ENCODE peak calls at places on chromosomes 4 and X, in six cellular contexts. W is fibroblast of lung, Z is kidney, N is BJ, P is uterus, F is upper lobe of right lung. V is an unnamed sample.

GRCh38 chr4:10098770-10099139 is 17.8 kb downstream of the WDR1 start:
- DNase-seq in F (no peak), Z (no peak), N (no peak), W (peak; percentile 59), P (no peak), V (peak; percentile 84)

GRCh38 chr4:102344520-102344954 is 745 bp downstream of the SLC39A8 start:
- DNase-seq in Z (peak; percentile 89), F (peak; percentile 87), W (peak; percentile 18), P (peak; percentile 48), N (no peak), V (peak; percentile 94)

GRCh38 chr4:26302390-26302897 is 18.4 kb upstream of the RBPJ start:
- DNase-seq in F (no peak), N (no peak), Z (no peak), W (no peak), P (no peak), V (no peak)

GRCh38 chr4:99463566-99463965 is 28.4 kb upstream of the ADH7 start:
- DNase-seq in P (no peak), N (no peak), F (no peak), Z (no peak), W (no peak), V (no peak)

GRCh38 chr4:161160718-161161117 is 1003.1 kb downstream of the FSTL5 start:
- DNase-seq in W (no peak), Z (no peak), P (no peak), N (no peak), F (no peak), V (no peak)

GRCh38 chr4:131054489-131055019 is 1958.6 kb downstream of the C4orf33 start:
- DNase-seq in Z (no peak), W (no peak), N (no peak), F (no peak), P (no peak), V (no peak)

GRCh38 chr4:165874072-165874798 is 1.2 kb downstream of the TLL1 start:
- DNase-seq in W (no peak), P (no peak), Z (no peak), F (no peak), N (no peak), V (peak; percentile 76)

GRCh38 chr4:26510334-26510705 is 20.0 kb upstream of the CCKAR start:
- DNase-seq in F (no peak), N (no peak), W (peak; percentile 6), Z (no peak), P (no peak), V (no peak)

GRCh38 chr4:103359900-103360299 is 161.8 kb upstream of the CENPE start:
- DNase-seq in F (no peak), P (no peak), N (no peak), W (no peak), Z (no peak), V (no peak)

GRCh38 chr4:186563761-186564160 is 8.4 kb upstream of the MTNR1A start:
- DNase-seq in F (no peak), N (no peak), P (no peak), Z (no peak), W (no peak), V (no peak)

GRCh38 chr4:20839957-20840356 is 139.7 kb downstream of the PACRGL start:
- DNase-seq in Z (no peak), P (no peak), F (no peak), N (peak; percentile 56), W (peak; percentile 70), V (no peak)

GRCh38 chr4:167897116-167897515 is 195.2 kb upstream of the ANXA10 start:
- DNase-seq in N (peak; percentile 12), P (no peak), W (peak; percentile 72), Z (no peak), F (no peak), V (no peak)

GRCh38 chr4:8540072-8540471 is 40.1 kb upstream of the GPR78 start:
- DNase-seq in Z (peak; percentile 60), F (peak; percentile 40), W (no peak), N (no peak), P (no peak), V (peak; percentile 68)

GRCh38 chrX:119753639-119754257 is 4.6 kb upstream of the SOWAHD start:
- DNase-seq in W (peak; percentile 40), N (no peak), Z (no peak), P (no peak), F (no peak), V (no peak)

GRCh38 chr4:176611351-176611750 is 181.4 kb downstream of the VEGFC start:
- DNase-seq in F (no peak), N (no peak), Z (no peak), W (peak; percentile 12), P (no peak), V (no peak)

GRCh38 chr4:154084864-154085263 is 296.0 kb upstream of the SFRP2 start:
- DNase-seq in N (no peak), P (no peak), F (no peak), Z (no peak), W (no peak), V (no peak)

GRCh38 chr4:53694666-53695065 is 103.4 kb upstream of the LNX1 start:
- DNase-seq in F (no peak), P (no peak), W (no peak), Z (no peak), N (no peak), V (no peak)

GRCh38 chrX:117538441-117539418 is 577.9 kb downstream of the KLHL13 start:
- DNase-seq in Z (no peak), N (no peak), F (no peak), P (no peak), W (no peak), V (no peak)

GRCh38 chr4:77047037-77047436 is 28.8 kb downstream of the CCNI start:
- DNase-seq in P (no peak), N (no peak), W (peak; percentile 54), Z (no peak), F (no peak), V (no peak)
- TF ChIP-seq CTCF in P (peak; percentile 25), N (peak; percentile 38), W (peak; percentile 36), Z (no peak), F (peak; percentile 20), V (peak; percentile 73)

GRCh38 chrX:136339702-136340101 is 38.9 kb downstream of the ADGRG4 start:
- DNase-seq in W (no peak), N (no peak), F (no peak), Z (no peak), P (no peak), V (no peak)

GRCh38 chrX:136336623-136337022 is 35.9 kb downstream of the ADGRG4 start:
- DNase-seq in P (no peak), N (no peak), Z (no peak), W (no peak), F (no peak), V (no peak)
- TF ChIP-seq CTCF in P (no peak), N (peak; percentile 22), Z (no peak), W (peak; percentile 26), F (no peak), V (peak; percentile 59)

DNA sequence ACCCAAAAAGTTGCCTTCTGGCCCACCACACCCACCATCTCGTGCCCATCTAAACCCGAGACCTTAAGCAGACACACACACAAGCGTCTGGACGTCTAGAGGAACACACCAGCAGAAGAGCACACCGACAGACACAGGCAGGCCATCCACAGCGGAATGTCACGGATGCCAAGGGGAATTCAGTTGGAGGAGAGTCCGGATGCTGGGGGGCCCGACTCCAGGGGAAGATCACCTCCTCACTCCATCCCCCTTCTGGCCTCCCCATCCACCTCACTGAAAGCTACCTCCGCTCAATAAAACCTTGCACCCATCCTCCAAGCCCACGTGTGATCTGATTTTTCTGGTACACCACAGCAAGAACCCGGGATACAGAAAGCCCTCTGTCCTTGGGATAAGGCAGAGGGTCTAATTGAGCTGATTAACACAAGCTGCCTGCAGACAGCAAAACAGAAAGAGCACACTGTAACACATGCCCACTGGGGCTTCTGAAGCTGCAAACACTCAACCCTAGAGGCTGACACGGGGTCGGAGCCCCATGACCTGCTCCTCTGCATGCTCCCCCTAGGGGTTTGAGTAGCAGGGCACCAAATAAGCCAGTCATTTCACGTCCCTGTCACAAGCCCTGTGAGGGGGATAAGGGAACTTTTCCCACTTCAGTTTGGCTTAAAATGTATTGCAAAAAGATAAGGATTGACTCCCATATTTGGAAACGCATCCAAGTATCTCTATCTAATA is 339.6 kb upstream of the PCDH10 start:
- DNase-seq in W (no peak), F (no peak), P (no peak), N (no peak), Z (no peak), V (peak; percentile 48)
- TF ChIP-seq CTCF in W (no peak), F (no peak), P (no peak), N (no peak), Z (no peak), V (no peak)

GRCh38 chrX:10217218-10217617 is 60.4 kb downstream of the CLCN4 start:
- DNase-seq in W (no peak), P (no peak), N (no peak), F (no peak), Z (no peak), V (no peak)
- TF ChIP-seq CTCF in W (no peak), P (no peak), N (no peak), F (no peak), Z (no peak), V (no peak)